ENCODE peak calls at places on chromosomes 13 and 19, in five cellular contexts. X is Peyer's patch, E is neuronal stem cell, R is spleen, K is right cardiac atrium. M is an unnamed sample.

GRCh38 chr19:31349160-31349881 is at the start of gene TSHZ3:
- DNase-seq in X (peak; percentile 75), E (no peak), R (peak; percentile 91), K (peak; percentile 93), M (peak; percentile 80)

GRCh38 chr13:37510441-37510840 is 88.1 kb downstream of the POSTN start:
- DNase-seq in X (no peak), E (no peak), R (no peak), K (no peak), M (no peak)

GRCh38 chr13:73531014-73531413 is 472.2 kb downstream of the KLF5 start:
- DNase-seq in X (no peak), E (no peak), R (no peak), K (no peak), M (no peak)

GRCh38 chr13:45367995-45368394 is 27.0 kb upstream of the TPT1 start:
- DNase-seq in X (no peak), E (no peak), R (no peak), K (no peak), M (no peak)

GRCh38 chr19:27986299-27986698 is 1226.7 kb downstream of the UQCRFS1 start:
- DNase-seq in X (no peak), E (no peak), R (no peak), K (no peak), M (no peak)

GRCh38 chr19:2289714-2290435 is 7.9 kb upstream of the PEAK3 start:
- DNase-seq in X (peak; percentile 90), E (no peak), R (peak; percentile 94), K (peak; percentile 72), M (no peak)

GRCh38 chr19:54178581-54179261 is 5.8 kb upstream of the TMC4 start:
- DNase-seq in X (no peak), E (no peak), R (peak; percentile 78), K (peak; percentile 66), M (no peak)

GRCh38 chr19:2617393-2618165 is 84.9 kb downstream of the GNG7 start:
- DNase-seq in X (no peak), E (no peak), R (no peak), K (no peak), M (no peak)

GRCh38 chr19:14059093-14059480 is 2.8 kb downstream of the PALM3 start:
- DNase-seq in X (peak; percentile 61), E (peak; percentile 37), R (no peak), K (no peak), M (no peak)

GRCh38 chr13:112645327-112645914 is 44.4 kb upstream of the ATP11A start:
- DNase-seq in X (no peak), E (no peak), R (peak; percentile 35), K (no peak), M (no peak)

GRCh38 chr19:35330475-35330874 is 1.5 kb downstream of the CD22 start:
- DNase-seq in X (peak; percentile 94), E (no peak), R (peak; percentile 93), K (peak; percentile 17), M (no peak)

GRCh38 chr19:3983936-3984583 is 1.2 kb downstream of the EEF2 start:
- DNase-seq in X (peak; percentile 86), E (no peak), R (peak; percentile 87), K (peak; percentile 65), M (no peak)

GRCh38 chr19:52343548-52343947 is 7.5 kb downstream of the ZNF610 start:
- DNase-seq in X (peak; percentile 64), E (peak; percentile 59), R (no peak), K (peak; percentile 67), M (no peak)

GRCh38 chr19:43406297-43406696 is 8.4 kb upstream of the TEX101 start:
- DNase-seq in X (no peak), E (no peak), R (no peak), K (no peak), M (no peak)

GRCh38 chr13:99805361-99805760 is 166.2 kb downstream of the ZIC5 start:
- DNase-seq in X (no peak), E (peak; percentile 26), R (no peak), K (no peak), M (no peak)

GRCh38 chr13:28983661-28984060 is 163.5 kb downstream of the MTUS2 start:
- DNase-seq in X (peak; percentile 52), E (no peak), R (no peak), K (no peak), M (no peak)

GRCh38 chr19:56348289-56348877 is 33.7 kb upstream of the ZSCAN5A start:
- DNase-seq in X (no peak), E (no peak), R (no peak), K (no peak), M (no peak)

GRCh38 chr13:71304861-71305260 is 562.1 kb downstream of the DACH1 start:
- DNase-seq in X (no peak), E (no peak), R (no peak), K (no peak), M (no peak)

GRCh38 chr13:21528616-21529015 is 69.5 kb upstream of the ZDHHC20 start:
- DNase-seq in X (no peak), E (no peak), R (no peak), K (no peak), M (no peak)

GRCh38 chr13:112748947-112749346 is 59.1 kb downstream of the ATP11A start:
- DNase-seq in X (no peak), E (no peak), R (peak; percentile 67), K (peak; percentile 89), M (peak; percentile 75)

GRCh38 chr19:49712397-49712859 is 21.5 kb downstream of the CPT1C start:
- DNase-seq in X (no peak), E (no peak), R (no peak), K (peak; percentile 72), M (no peak)

GRCh38 chr13:98873377-98874028 is 104.4 kb downstream of the DOCK9 start:
- DNase-seq in X (no peak), E (no peak), R (no peak), K (no peak), M (no peak)

GRCh38 chr13:113403255-113404104 is 39.5 kb upstream of the GRTP1 start:
- DNase-seq in X (peak; percentile 47), E (no peak), R (no peak), K (no peak), M (no peak)

GRCh38 chr19:39936020-39936419 is 1.6 kb upstream of the FCGBP start:
- DNase-seq in X (peak; percentile 57), E (no peak), R (no peak), K (no peak), M (no peak)

GRCh38 chr13:45198924-45199323 is 1.9 kb downstream of the KCTD4 start:
- DNase-seq in X (no peak), E (no peak), R (no peak), K (no peak), M (no peak)

GRCh38 chr13:74661851-74662250 is 527.6 kb upstream of the KLF12 start:
- DNase-seq in X (no peak), E (no peak), R (no peak), K (no peak), M (no peak)

GRCh38 chr13:46119883-46120614 is 15.2 kb upstream of the CPB2 start:
- DNase-seq in X (no peak), E (no peak), R (no peak), K (peak; percentile 42), M (no peak)

GRCh38 chr19:15318241-15318691 is 14.1 kb downstream of the BRD4 start:
- DNase-seq in X (peak; percentile 66), E (no peak), R (no peak), K (no peak), M (no peak)
- H3K4me3 ChIP-seq in X (no peak overlapping the region), E (no peak overlapping the region), R (no peak overlapping the region), K (no peak overlapping the region), M (no peak overlapping the region)

DNA sequence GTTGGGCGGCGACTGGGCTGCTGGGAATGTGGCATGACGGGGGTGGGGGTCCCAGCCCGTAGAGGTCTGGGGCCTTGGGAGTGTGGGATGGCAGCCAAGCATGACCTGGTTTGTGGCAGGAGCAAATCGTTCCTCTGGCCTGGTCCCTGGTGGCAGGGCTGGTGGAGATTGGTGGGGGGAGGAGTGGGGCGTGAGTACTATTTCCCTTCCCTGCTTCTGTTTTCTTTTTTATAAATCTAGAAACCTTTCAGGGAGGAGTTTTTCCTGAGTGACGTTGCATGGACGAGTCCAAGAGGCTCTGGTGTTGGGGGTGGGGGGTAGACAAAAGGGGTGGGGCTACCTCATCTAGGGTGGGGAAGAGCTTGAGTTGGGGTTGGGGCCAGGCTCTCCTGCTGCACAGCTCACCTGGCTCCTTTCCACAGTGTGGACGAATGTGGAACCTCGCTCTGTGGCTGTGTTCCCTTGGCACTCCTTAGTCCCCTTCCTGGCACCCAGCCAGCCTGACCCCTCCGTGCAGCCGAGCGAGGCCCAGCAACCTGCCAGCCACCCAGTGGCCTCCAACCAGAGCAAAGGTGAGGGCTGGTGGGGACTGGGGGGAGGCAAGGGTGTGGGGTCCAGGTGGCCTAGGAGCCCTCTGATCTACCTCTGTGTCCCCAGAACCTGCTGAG is 15.4 kb upstream of the PRR19 start:
- DNase-seq in X (no peak), E (no peak), R (peak; percentile 84), K (peak; percentile 84), M (no peak)
- H3K27ac ChIP-seq in X (peak overlapping the region; percentile 39), E (no peak overlapping the region), R (peak overlapping the region; percentile 97), K (peak overlapping the region; percentile 16), M (peak overlapping the region; percentile 86)

GRCh38 chr19:37692956-37693660 is 26.5 kb downstream of the ZNF607 start:
- DNase-seq in X (no peak), E (no peak), R (no peak), K (no peak), M (no peak)
- H3K4me3 ChIP-seq in X (no peak overlapping the region), E (no peak overlapping the region), R (no peak overlapping the region), K (no peak overlapping the region), M (peak overlapping the region; percentile 67)

DNA sequence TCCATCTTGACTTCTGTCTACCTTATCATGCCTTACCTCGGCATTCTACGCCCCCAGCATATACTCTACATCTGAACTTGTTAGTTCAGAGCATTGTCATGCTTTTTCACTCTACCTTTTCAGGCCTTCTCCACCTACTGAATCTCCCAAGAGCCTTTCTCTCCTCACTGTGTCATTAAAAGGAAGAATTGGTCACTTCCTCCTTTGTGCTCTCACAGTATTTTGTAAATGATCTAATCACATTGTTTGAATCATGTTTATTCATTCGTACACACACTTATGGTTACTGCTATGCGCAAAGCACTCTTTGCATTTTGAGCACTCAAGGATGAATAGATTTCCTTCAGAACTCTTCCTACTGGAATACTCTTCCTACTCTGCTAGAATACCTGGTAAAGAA is 15.7 kb upstream of the ELF1 start:
- DNase-seq in X (no peak), E (no peak), R (no peak), K (no peak), M (no peak)
- H3K27ac ChIP-seq in X (no peak overlapping the region), E (no peak overlapping the region), R (no peak overlapping the region), K (no peak overlapping the region), M (no peak overlapping the region)